ENCODE peak calls at places on chromosome 20, in five cellular contexts. J, K, E, G and V are unnamed samples.

GRCh38 chr20:58691773-58692578 is 624 bp upstream of the NPEPL1 start:
- DNase-seq in J (peak), K (peak), E (peak), G (no peak), V (no peak)

GRCh38 chr20:17626217-17627007 is 55.6 kb downstream of the RRBP1 start:
- DNase-seq in J (no peak), K (no peak), E (peak), G (no peak), V (no peak)

GRCh38 chr20:31684153-31685003 is 38.3 kb downstream of the BCL2L1 start:
- DNase-seq in J (no peak), K (peak), E (no peak), G (no peak), V (peak)

GRCh38 chr20:36334281-36335075 is 28.3 kb downstream of the DLGAP4 start:
- DNase-seq in J (no peak), K (no peak), E (no peak), G (no peak), V (no peak)

GRCh38 chr20:15594296-15594695 is 979.0 kb downstream of the KIF16B start:
- DNase-seq in J (peak), K (no peak), E (no peak), G (peak), V (no peak)

GRCh38 chr20:59178983-59179595 is 15.5 kb downstream of the ZNF831 start:
- DNase-seq in J (no peak), K (no peak), E (no peak), G (no peak), V (no peak)

GRCh38 chr20:41169791-41170351 is 32.5 kb downstream of the PLCG1 start:
- DNase-seq in J (peak), K (no peak), E (no peak), G (peak), V (no peak)

GRCh38 chr20:8756410-8756809 is 312.5 kb upstream of the PLCB4 start:
- DNase-seq in J (peak), K (no peak), E (no peak), G (peak), V (peak)

GRCh38 chr20:57655812-57656161 is 35.6 kb upstream of the ZBP1 start:
- DNase-seq in J (no peak), K (no peak), E (no peak), G (no peak), V (no peak)

GRCh38 chr20:58709013-58709702 is 16.6 kb downstream of the NPEPL1 start:
- DNase-seq in J (no peak), K (no peak), E (no peak), G (no peak), V (no peak)

GRCh38 chr20:58552366-58552934 is 37.3 kb upstream of the APCDD1L start:
- DNase-seq in J (no peak), K (no peak), E (no peak), G (no peak), V (no peak)

GRCh38 chr20:34938466-34939163 is 17.0 kb downstream of the GSS start:
- DNase-seq in J (no peak), K (no peak), E (peak), G (no peak), V (no peak)

GRCh38 chr20:31862157-31862470 is 8.2 kb downstream of the DUSP15 start:
- DNase-seq in J (no peak), K (no peak), E (no peak), G (no peak), V (no peak)

GRCh38 chr20:37500311-37500710 is 20.7 kb upstream of the NNAT start:
- DNase-seq in J (no peak), K (no peak), E (no peak), G (no peak), V (no peak)

GRCh38 chr20:25081065-25081729 is 744 bp downstream of the VSX1 start:
- DNase-seq in J (no peak), K (no peak), E (no peak), G (peak), V (no peak)
- H3K4me3 ChIP-seq in J (no peak), K (no peak), E (no peak), G (no peak), V (no peak)

GRCh38 chr20:47974234-47974878 is 189.1 kb upstream of the SULF2 start:
- DNase-seq in J (no peak), K (no peak), E (no peak), G (no peak), V (no peak)
- H3K4me3 ChIP-seq in J (no peak), K (no peak), E (no peak), G (no peak), V (no peak)

GRCh38 chr20:63495771-63496403 is 3.0 kb downstream of the EEF1A2 start:
- DNase-seq in J (peak), K (peak), E (peak), G (peak), V (no peak)

GRCh38 chr20:63497946-63498935 is 642 bp downstream of the EEF1A2 start:
- DNase-seq in J (peak), K (no peak), E (no peak), G (peak), V (no peak)

GRCh38 chr20:63498950-63499332 is at the start of gene EEF1A2:
- DNase-seq in J (no peak), K (no peak), E (no peak), G (no peak), V (no peak)

GRCh38 chr20:63496404-63497120 is 2.3 kb downstream of the EEF1A2 start:
- DNase-seq in J (no peak), K (no peak), E (no peak), G (no peak), V (no peak)

DNA sequence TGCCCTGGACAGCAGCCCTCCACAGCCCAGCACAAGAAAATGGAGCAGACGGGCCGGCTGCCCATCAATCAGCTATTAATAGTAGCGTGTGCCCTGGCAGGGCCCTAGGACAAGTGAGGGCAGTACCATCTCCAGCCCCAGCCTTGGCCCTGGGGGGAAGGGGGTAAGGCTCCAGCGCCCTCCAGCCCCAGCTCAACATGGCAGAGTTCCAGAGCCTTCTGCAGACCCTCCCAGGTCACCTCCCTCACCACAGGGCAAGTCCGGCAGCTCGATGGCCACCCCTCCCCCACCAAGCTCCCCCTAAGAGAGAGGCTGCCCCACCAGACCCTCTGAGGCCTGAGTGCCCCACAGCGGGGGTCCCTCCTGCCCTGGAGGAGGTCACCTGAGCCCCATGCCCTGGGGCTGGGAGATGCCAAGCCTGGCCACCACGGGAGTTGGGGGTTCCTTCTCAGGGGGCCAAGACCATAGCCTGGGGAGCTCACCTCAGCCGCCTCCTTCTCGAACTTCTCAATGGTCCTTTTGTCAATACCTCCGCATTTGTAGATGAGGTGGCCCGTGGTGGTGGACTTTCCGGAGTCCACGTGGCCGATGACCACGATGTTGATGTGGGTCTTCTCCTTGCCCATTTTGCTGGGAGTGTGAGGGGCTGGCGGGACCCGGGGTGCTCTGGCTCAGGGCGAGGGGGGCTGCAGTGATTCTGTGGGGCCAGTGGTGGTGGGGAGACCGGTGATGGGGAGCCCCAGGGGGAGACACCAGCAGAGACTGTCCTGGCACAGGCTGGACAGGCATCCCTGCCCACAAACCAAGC is 1.5 kb downstream of the EEF1A2 start:
- DNase-seq in J (no peak), K (no peak), E (no peak), G (no peak), V (no peak)
- H3K4me3 ChIP-seq in J (no peak), K (no peak), E (no peak), G (no peak), V (no peak)

DNA sequence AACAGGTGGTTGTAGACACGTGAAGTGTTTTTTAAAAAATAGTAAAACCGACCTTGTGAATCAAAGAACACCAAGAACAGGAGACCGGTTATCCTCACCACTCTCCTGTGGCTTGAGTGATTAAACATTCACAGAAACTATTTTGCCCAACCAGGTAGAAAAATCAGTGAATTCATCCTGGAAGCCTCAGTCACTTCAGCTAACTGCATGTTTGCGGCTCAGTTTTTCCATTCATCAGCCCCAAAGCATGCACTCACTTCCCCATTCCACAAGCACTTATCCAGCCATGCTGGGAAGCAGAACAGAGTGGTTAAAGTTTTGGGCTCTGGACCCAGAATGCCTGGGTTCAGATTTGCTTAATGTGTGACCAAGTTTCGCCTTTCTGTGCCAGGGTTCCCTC is 2.4 kb downstream of the LRRN4 start:
- DNase-seq in J (peak), K (no peak), E (no peak), G (peak), V (peak)
- H3K4me3 ChIP-seq in J (no peak), K (peak), E (peak), G (no peak), V (peak)